ENCODE peak calls at places on chromosome 10, in six cellular contexts. One of them, this sample, is unnamed.
A peak's percentile ranks its signal among the peaks of the same experiment; 100 is the strongest.

GRCh38 chr10:119252051-119252465 is 44.7 kb downstream of the GRK5 start:
- DNase-seq in GM23248: no peak
- DNase-seq in PC-3: no peak
- DNase-seq in lung: no peak
- DNase-seq in right lobe of liver: no peak
- DNase-seq in endothelial cell of umbilical vein: peak; percentile 44
- DNase-seq in this sample: no peak

GRCh38 chr10:71284544-71285179 is 34.4 kb upstream of the SLC29A3 start:
- DNase-seq in right lobe of liver: no peak
- DNase-seq in PC-3: no peak
- DNase-seq in GM23248: no peak
- DNase-seq in lung: no peak
- DNase-seq in endothelial cell of umbilical vein: no peak
- DNase-seq in this sample: no peak

GRCh38 chr10:104766341-104766740 is 125.3 kb downstream of the SORCS3 start:
- DNase-seq in endothelial cell of umbilical vein: no peak
- DNase-seq in lung: no peak
- DNase-seq in PC-3: peak; percentile 7
- DNase-seq in right lobe of liver: no peak
- DNase-seq in GM23248: peak; percentile 4
- DNase-seq in this sample: peak; percentile 3

GRCh38 chr10:94614558-94614957 is 69.0 kb downstream of the HELLS start:
- DNase-seq in right lobe of liver: no peak
- DNase-seq in endothelial cell of umbilical vein: no peak
- DNase-seq in lung: no peak
- DNase-seq in PC-3: no peak
- DNase-seq in GM23248: no peak
- DNase-seq in this sample: no peak

GRCh38 chr10:62691331-62691730 is 113.2 kb upstream of the ADO start:
- DNase-seq in GM23248: no peak
- DNase-seq in PC-3: no peak
- DNase-seq in right lobe of liver: no peak
- DNase-seq in lung: no peak
- DNase-seq in endothelial cell of umbilical vein: no peak
- DNase-seq in this sample: no peak

GRCh38 chr10:94938383-94938782 is at the start of gene CYP2C9:
- DNase-seq in right lobe of liver: no peak
- DNase-seq in GM23248: no peak
- DNase-seq in endothelial cell of umbilical vein: no peak
- DNase-seq in lung: no peak
- DNase-seq in PC-3: no peak
- DNase-seq in this sample: no peak

GRCh38 chr10:103854687-103855423 is 521 bp downstream of the SH3PXD2A start:
- DNase-seq in endothelial cell of umbilical vein: peak; percentile 27
- DNase-seq in right lobe of liver: peak; percentile 39
- DNase-seq in lung: no peak
- DNase-seq in PC-3: no peak
- DNase-seq in GM23248: peak; percentile 72
- DNase-seq in this sample: no peak

GRCh38 chr10:43926875-43927406 is 278.3 kb upstream of the ZNF32 start:
- DNase-seq in PC-3: no peak
- DNase-seq in lung: peak; percentile 26
- DNase-seq in right lobe of liver: no peak
- DNase-seq in endothelial cell of umbilical vein: no peak
- DNase-seq in GM23248: no peak
- DNase-seq in this sample: no peak

GRCh38 chr10:79361721-79362397 is 14.6 kb downstream of the PPIF start:
- DNase-seq in endothelial cell of umbilical vein: no peak
- DNase-seq in PC-3: no peak
- DNase-seq in right lobe of liver: no peak
- DNase-seq in GM23248: no peak
- DNase-seq in lung: no peak
- DNase-seq in this sample: no peak

GRCh38 chr10:71290806-71291205 is 28.3 kb upstream of the SLC29A3 start:
- DNase-seq in right lobe of liver: no peak
- DNase-seq in endothelial cell of umbilical vein: no peak
- DNase-seq in GM23248: no peak
- DNase-seq in PC-3: no peak
- DNase-seq in lung: no peak
- DNase-seq in this sample: no peak

GRCh38 chr10:47098964-47099363 is 187.7 kb downstream of the PTPN20 start:
- DNase-seq in GM23248: no peak
- DNase-seq in PC-3: no peak
- DNase-seq in right lobe of liver: no peak
- DNase-seq in lung: no peak
- DNase-seq in endothelial cell of umbilical vein: no peak
- DNase-seq in this sample: no peak

GRCh38 chr10:46282460-46283216 is 4.2 kb upstream of the ANTXRL start:
- DNase-seq in endothelial cell of umbilical vein: peak; percentile 36
- DNase-seq in PC-3: peak; percentile 42
- DNase-seq in right lobe of liver: peak; percentile 89
- DNase-seq in lung: peak; percentile 67
- DNase-seq in GM23248: peak; percentile 90
- DNase-seq in this sample: no peak

GRCh38 chr10:71747808-71748523 is 25.4 kb downstream of the VSIR start:
- DNase-seq in PC-3: no peak
- DNase-seq in endothelial cell of umbilical vein: no peak
- DNase-seq in GM23248: no peak
- DNase-seq in lung: no peak
- DNase-seq in right lobe of liver: no peak
- DNase-seq in this sample: no peak

GRCh38 chr10:77582710-77583115 is 54.9 kb downstream of the KCNMA1 start:
- DNase-seq in GM23248: peak; percentile 78
- DNase-seq in PC-3: peak; percentile 100
- DNase-seq in lung: no peak
- DNase-seq in right lobe of liver: peak; percentile 31
- DNase-seq in endothelial cell of umbilical vein: no peak
- DNase-seq in this sample: peak; percentile 64

GRCh38 chr10:16187161-16187560 is 249.6 kb upstream of the PTER start:
- DNase-seq in endothelial cell of umbilical vein: no peak
- DNase-seq in right lobe of liver: no peak
- DNase-seq in PC-3: no peak
- DNase-seq in lung: no peak
- DNase-seq in GM23248: no peak
- DNase-seq in this sample: no peak

GRCh38 chr10:34731885-34732701 is 83.0 kb downstream of the PARD3 start:
- DNase-seq in GM23248: peak; percentile 74
- DNase-seq in endothelial cell of umbilical vein: peak; percentile 89
- DNase-seq in right lobe of liver: no peak
- DNase-seq in lung: no peak
- DNase-seq in PC-3: peak; percentile 100
- DNase-seq in this sample: no peak

GRCh38 chr10:62075912-62076311 is 174.4 kb downstream of the ARID5B start:
- DNase-seq in lung: no peak
- DNase-seq in PC-3: peak; percentile 24
- DNase-seq in right lobe of liver: no peak
- DNase-seq in GM23248: peak; percentile 56
- DNase-seq in endothelial cell of umbilical vein: no peak
- DNase-seq in this sample: no peak

GRCh38 chr10:17735166-17735941 is 16.6 kb upstream of the TMEM236 start:
- DNase-seq in endothelial cell of umbilical vein: peak; percentile 81
- DNase-seq in GM23248: no peak
- DNase-seq in lung: no peak
- DNase-seq in right lobe of liver: no peak
- DNase-seq in PC-3: no peak
- DNase-seq in this sample: no peak

GRCh38 chr10:86155034-86155656 is 211.4 kb downstream of the GRID1 start:
- DNase-seq in GM23248: no peak
- DNase-seq in lung: no peak
- DNase-seq in right lobe of liver: no peak
- DNase-seq in PC-3: no peak
- DNase-seq in endothelial cell of umbilical vein: no peak
- DNase-seq in this sample: no peak

GRCh38 chr10:5073659-5074058 is 20.6 kb upstream of the AKR1C3 start:
- DNase-seq in PC-3: no peak
- DNase-seq in lung: no peak
- DNase-seq in right lobe of liver: no peak
- DNase-seq in endothelial cell of umbilical vein: no peak
- DNase-seq in GM23248: no peak
- DNase-seq in this sample: no peak

GRCh38 chr10:102115775-102116174 is 4.4 kb downstream of the LDB1 start:
- DNase-seq in endothelial cell of umbilical vein: peak; percentile 50
- DNase-seq in PC-3: no peak
- DNase-seq in GM23248: peak; percentile 32
- DNase-seq in right lobe of liver: no peak
- DNase-seq in lung: no peak
- DNase-seq in this sample: no peak

GRCh38 chr10:62050941-62051433 is 149.5 kb downstream of the ARID5B start:
- DNase-seq in lung: peak; percentile 42
- DNase-seq in right lobe of liver: no peak
- DNase-seq in PC-3: peak; percentile 100
- DNase-seq in GM23248: peak; percentile 96
- DNase-seq in endothelial cell of umbilical vein: peak; percentile 88
- DNase-seq in this sample: peak; percentile 67

DNA sequence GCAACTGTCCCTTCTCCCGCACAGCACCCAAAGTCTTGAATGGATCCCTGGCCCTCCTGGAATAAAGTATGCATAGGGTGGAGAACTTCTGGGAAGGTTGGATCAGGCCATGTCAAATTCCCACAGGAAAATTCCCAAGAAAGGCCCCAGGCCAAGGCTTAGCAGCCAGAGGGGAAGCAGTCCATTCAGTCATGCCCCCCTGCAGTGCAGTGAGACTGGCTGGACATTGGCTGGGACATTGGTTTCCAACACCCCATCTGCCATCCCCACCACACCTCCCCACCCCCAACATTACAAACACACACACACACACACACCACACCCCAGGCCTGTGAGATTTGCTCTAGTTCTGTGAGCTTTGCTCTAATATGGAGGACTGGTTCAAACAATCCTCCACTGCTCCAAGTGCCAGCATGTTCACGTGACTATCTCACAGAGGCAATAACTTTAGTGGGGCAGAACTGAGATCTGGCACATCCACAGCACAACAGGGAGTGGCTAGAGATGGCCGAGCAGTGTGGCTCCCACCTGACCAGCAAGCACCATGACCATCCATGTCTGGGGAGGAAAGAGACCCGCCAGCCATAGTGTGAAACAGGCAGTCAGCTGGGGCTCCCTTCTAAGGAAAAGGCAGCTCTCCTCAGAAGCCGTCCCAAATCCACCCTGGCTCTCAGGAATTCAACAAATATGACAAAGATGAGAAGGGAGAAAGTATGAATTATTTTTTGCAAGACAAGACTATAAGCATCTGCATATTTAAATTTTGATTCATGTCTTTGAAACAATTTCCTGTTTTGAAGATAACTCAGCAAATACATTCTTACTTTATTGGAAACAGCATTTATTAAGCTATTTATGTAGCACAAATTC is 6.7 kb upstream of the FAM170B start:
- DNase-seq in GM23248: peak; percentile 51
- DNase-seq in endothelial cell of umbilical vein: no peak
- DNase-seq in lung: no peak
- DNase-seq in right lobe of liver: no peak
- DNase-seq in PC-3: no peak
- DNase-seq in this sample: no peak
- H3K27ac ChIP-seq in GM23248: peak overlapping the region; percentile 100
- H3K27ac ChIP-seq in endothelial cell of umbilical vein: no peak overlapping the region
- H3K27ac ChIP-seq in lung: no peak overlapping the region
- H3K27ac ChIP-seq in right lobe of liver: no peak overlapping the region
- H3K27ac ChIP-seq in PC-3: peak overlapping the region; percentile 49
- H3K27ac ChIP-seq in this sample: no peak overlapping the region

DNA sequence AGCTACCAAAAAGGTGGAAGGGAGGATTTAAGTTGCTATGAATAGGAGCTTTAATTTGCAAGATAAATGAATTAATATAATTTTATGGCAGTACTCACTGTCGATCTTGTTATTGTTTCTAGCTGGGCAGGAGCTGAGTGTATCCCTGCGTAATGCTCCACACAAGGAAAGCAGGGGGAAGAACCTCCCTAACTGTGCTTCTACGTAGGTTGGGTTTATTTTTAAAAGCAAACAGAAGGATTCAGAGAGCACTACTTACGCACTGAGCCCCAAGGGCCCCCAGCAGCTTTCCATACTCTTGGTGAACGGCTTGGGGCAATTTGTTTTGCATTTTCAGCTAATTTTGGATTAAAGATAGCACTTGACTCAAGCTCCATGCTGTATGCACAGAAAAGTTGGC is 9.6 kb downstream of the DUSP5 start:
- DNase-seq in GM23248: no peak
- DNase-seq in endothelial cell of umbilical vein: no peak
- DNase-seq in PC-3: no peak
- DNase-seq in right lobe of liver: no peak
- DNase-seq in lung: no peak
- DNase-seq in this sample: no peak
- H3K27ac ChIP-seq in GM23248: no peak overlapping the region
- H3K27ac ChIP-seq in endothelial cell of umbilical vein: no peak overlapping the region
- H3K27ac ChIP-seq in PC-3: no peak overlapping the region
- H3K27ac ChIP-seq in right lobe of liver: no peak overlapping the region
- H3K27ac ChIP-seq in lung: no peak overlapping the region
- H3K27ac ChIP-seq in this sample: peak overlapping the region; percentile 96

DNA sequence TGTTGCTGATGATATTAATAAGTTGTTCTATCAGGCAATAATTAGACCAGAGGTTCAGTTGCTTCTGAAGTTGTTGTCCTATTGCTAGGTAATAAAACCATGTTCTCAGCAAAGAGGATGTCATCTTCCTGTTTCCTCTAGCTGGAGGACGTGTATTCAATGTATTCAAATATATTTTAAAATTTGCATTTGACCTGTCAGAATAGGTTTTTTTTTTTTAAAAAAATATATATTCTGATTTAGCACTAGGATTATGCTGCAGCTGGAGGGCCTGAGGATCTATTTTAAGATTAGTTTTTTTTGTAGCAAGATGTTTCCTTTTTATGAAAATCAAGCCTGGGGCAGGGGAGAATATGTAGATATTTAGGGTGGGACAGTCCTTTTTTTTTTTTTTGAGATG is 337.1 kb downstream of the FRMD4A start:
- DNase-seq in PC-3: no peak
- DNase-seq in endothelial cell of umbilical vein: no peak
- DNase-seq in lung: no peak
- DNase-seq in right lobe of liver: no peak
- DNase-seq in GM23248: no peak
- DNase-seq in this sample: no peak
- H3K27ac ChIP-seq in PC-3: no peak overlapping the region
- H3K27ac ChIP-seq in endothelial cell of umbilical vein: peak overlapping the region; percentile 15
- H3K27ac ChIP-seq in lung: no peak overlapping the region
- H3K27ac ChIP-seq in right lobe of liver: no peak overlapping the region
- H3K27ac ChIP-seq in GM23248: no peak overlapping the region
- H3K27ac ChIP-seq in this sample: no peak overlapping the region

DNA sequence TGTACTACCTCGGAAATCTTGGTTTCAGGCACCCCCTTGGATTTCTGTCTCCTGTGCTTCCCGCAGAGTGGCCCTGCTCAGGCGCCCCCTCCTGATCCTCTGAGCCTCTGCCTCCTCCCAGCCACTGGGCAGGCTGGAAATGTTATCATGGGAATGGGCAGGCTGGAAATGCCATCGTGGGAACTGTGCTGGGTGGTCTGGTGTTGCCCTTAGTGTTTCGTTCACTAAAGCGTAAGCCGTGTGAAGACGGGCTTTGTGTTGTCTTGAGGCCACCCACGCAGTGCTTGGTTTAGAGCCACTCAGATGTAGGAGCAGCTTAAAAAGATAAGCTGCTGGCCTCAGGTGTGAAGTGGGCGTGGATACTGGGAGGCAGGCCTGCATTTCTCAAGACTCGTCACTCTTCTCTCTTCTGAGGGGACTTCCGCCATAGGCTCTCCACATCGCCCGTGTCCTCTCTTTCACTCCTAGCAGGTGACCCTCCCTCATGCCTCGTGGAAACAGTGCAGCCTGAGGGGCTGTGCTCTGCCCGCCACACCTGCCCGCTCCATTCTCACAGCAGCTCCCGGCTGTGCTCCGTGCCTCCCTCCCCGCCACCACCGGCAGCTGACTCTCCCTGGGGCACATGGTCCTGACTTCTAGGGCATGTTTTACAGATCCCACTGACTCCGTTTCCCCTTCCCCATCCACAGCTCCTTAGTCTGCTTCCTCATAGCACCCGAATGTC is 28.5 kb downstream of the PPP2R2D start:
- DNase-seq in GM23248: no peak
- DNase-seq in right lobe of liver: no peak
- DNase-seq in PC-3: no peak
- DNase-seq in lung: no peak
- DNase-seq in endothelial cell of umbilical vein: no peak
- DNase-seq in this sample: no peak
- H3K27ac ChIP-seq in GM23248: no peak overlapping the region
- H3K27ac ChIP-seq in right lobe of liver: no peak overlapping the region
- H3K27ac ChIP-seq in PC-3: no peak overlapping the region
- H3K27ac ChIP-seq in lung: no peak overlapping the region
- H3K27ac ChIP-seq in endothelial cell of umbilical vein: peak overlapping the region; percentile 56
- H3K27ac ChIP-seq in this sample: no peak overlapping the region